ENCODE peak calls at places on chromosomes 6 and 20, in seven cellular contexts. One of them, this sample, is unnamed.

GRCh38 chr20:44068311-44068710 is 118.7 kb downstream of the JPH2 start:
- DNase-seq in CD4-positive, CD25-positive, alpha-beta regulatory T cell: no peak
- DNase-seq in RPMI7951: no peak
- DNase-seq in stimulated activated CD8-positive, alpha-beta memory T cell treated with anti-CD3 and anti-CD28 coated beads, Interleukin-7, amount 100 ng/mL, for 1 hour: no peak
- DNase-seq in iPS-NIHi11: peak; percentile 52
- DNase-seq in astrocyte of the hippocampus: no peak
- DNase-seq in SIG-M5: no peak
- DNase-seq in this sample: no peak

GRCh38 chr6:34465551-34466241 is at the start of gene PACSIN1:
- DNase-seq in CD4-positive, CD25-positive, alpha-beta regulatory T cell: no peak
- DNase-seq in RPMI7951: no peak
- DNase-seq in stimulated activated CD8-positive, alpha-beta memory T cell treated with anti-CD3 and anti-CD28 coated beads, Interleukin-7, amount 100 ng/mL, for 1 hour: no peak
- DNase-seq in iPS-NIHi11: peak; percentile 90
- DNase-seq in astrocyte of the hippocampus: peak; percentile 32
- DNase-seq in SIG-M5: no peak
- DNase-seq in this sample: no peak

GRCh38 chr20:19973920-19974620 is 43.1 kb upstream of the NAA20 start:
- DNase-seq in CD4-positive, CD25-positive, alpha-beta regulatory T cell: no peak
- DNase-seq in RPMI7951: peak; percentile 93
- DNase-seq in stimulated activated CD8-positive, alpha-beta memory T cell treated with anti-CD3 and anti-CD28 coated beads, Interleukin-7, amount 100 ng/mL, for 1 hour: no peak
- DNase-seq in iPS-NIHi11: no peak
- DNase-seq in astrocyte of the hippocampus: peak; percentile 63
- DNase-seq in SIG-M5: no peak
- DNase-seq in this sample: no peak

GRCh38 chr6:2947424-2947823 is 23.9 kb downstream of the SERPINB6 start:
- DNase-seq in CD4-positive, CD25-positive, alpha-beta regulatory T cell: no peak
- DNase-seq in RPMI7951: no peak
- DNase-seq in stimulated activated CD8-positive, alpha-beta memory T cell treated with anti-CD3 and anti-CD28 coated beads, Interleukin-7, amount 100 ng/mL, for 1 hour: no peak
- DNase-seq in iPS-NIHi11: no peak
- DNase-seq in astrocyte of the hippocampus: no peak
- DNase-seq in SIG-M5: no peak
- DNase-seq in this sample: no peak

GRCh38 chr20:38121741-38122140 is 43.3 kb downstream of the TGM2 start:
- DNase-seq in CD4-positive, CD25-positive, alpha-beta regulatory T cell: no peak
- DNase-seq in RPMI7951: no peak
- DNase-seq in stimulated activated CD8-positive, alpha-beta memory T cell treated with anti-CD3 and anti-CD28 coated beads, Interleukin-7, amount 100 ng/mL, for 1 hour: no peak
- DNase-seq in iPS-NIHi11: no peak
- DNase-seq in astrocyte of the hippocampus: no peak
- DNase-seq in SIG-M5: no peak
- DNase-seq in this sample: no peak

GRCh38 chr20:36177716-36178115 is 23.2 kb downstream of the EPB41L1 start:
- DNase-seq in CD4-positive, CD25-positive, alpha-beta regulatory T cell: no peak
- DNase-seq in RPMI7951: no peak
- DNase-seq in stimulated activated CD8-positive, alpha-beta memory T cell treated with anti-CD3 and anti-CD28 coated beads, Interleukin-7, amount 100 ng/mL, for 1 hour: no peak
- DNase-seq in iPS-NIHi11: no peak
- DNase-seq in astrocyte of the hippocampus: no peak
- DNase-seq in SIG-M5: no peak
- DNase-seq in this sample: no peak

GRCh38 chr6:93086351-93086750 is 333.0 kb downstream of the EPHA7 start:
- DNase-seq in CD4-positive, CD25-positive, alpha-beta regulatory T cell: no peak
- DNase-seq in RPMI7951: no peak
- DNase-seq in stimulated activated CD8-positive, alpha-beta memory T cell treated with anti-CD3 and anti-CD28 coated beads, Interleukin-7, amount 100 ng/mL, for 1 hour: no peak
- DNase-seq in iPS-NIHi11: no peak
- DNase-seq in astrocyte of the hippocampus: no peak
- DNase-seq in SIG-M5: no peak
- DNase-seq in this sample: no peak

GRCh38 chr20:62893700-62894099 is 32.1 kb upstream of the TCFL5 start:
- DNase-seq in CD4-positive, CD25-positive, alpha-beta regulatory T cell: no peak
- DNase-seq in RPMI7951: no peak
- DNase-seq in stimulated activated CD8-positive, alpha-beta memory T cell treated with anti-CD3 and anti-CD28 coated beads, Interleukin-7, amount 100 ng/mL, for 1 hour: no peak
- DNase-seq in iPS-NIHi11: peak; percentile 55
- DNase-seq in astrocyte of the hippocampus: no peak
- DNase-seq in SIG-M5: no peak
- DNase-seq in this sample: no peak

GRCh38 chr20:48718914-48719578 is 108.8 kb downstream of the PREX1 start:
- DNase-seq in CD4-positive, CD25-positive, alpha-beta regulatory T cell: peak; percentile 21
- DNase-seq in RPMI7951: no peak
- DNase-seq in stimulated activated CD8-positive, alpha-beta memory T cell treated with anti-CD3 and anti-CD28 coated beads, Interleukin-7, amount 100 ng/mL, for 1 hour: no peak
- DNase-seq in iPS-NIHi11: no peak
- DNase-seq in astrocyte of the hippocampus: no peak
- DNase-seq in SIG-M5: no peak
- DNase-seq in this sample: peak; percentile 35

GRCh38 chr20:25149986-25150385 is 45.5 kb upstream of the ENTPD6 start:
- DNase-seq in CD4-positive, CD25-positive, alpha-beta regulatory T cell: no peak
- DNase-seq in RPMI7951: no peak
- DNase-seq in stimulated activated CD8-positive, alpha-beta memory T cell treated with anti-CD3 and anti-CD28 coated beads, Interleukin-7, amount 100 ng/mL, for 1 hour: no peak
- DNase-seq in iPS-NIHi11: no peak
- DNase-seq in astrocyte of the hippocampus: peak; percentile 67
- DNase-seq in SIG-M5: no peak
- DNase-seq in this sample: no peak

GRCh38 chr6:4856779-4857178 is 80.6 kb downstream of the CDYL start:
- DNase-seq in CD4-positive, CD25-positive, alpha-beta regulatory T cell: no peak
- DNase-seq in RPMI7951: no peak
- DNase-seq in stimulated activated CD8-positive, alpha-beta memory T cell treated with anti-CD3 and anti-CD28 coated beads, Interleukin-7, amount 100 ng/mL, for 1 hour: no peak
- DNase-seq in iPS-NIHi11: no peak
- DNase-seq in astrocyte of the hippocampus: no peak
- DNase-seq in SIG-M5: no peak
- DNase-seq in this sample: no peak

GRCh38 chr20:33373735-33374605 is 27.3 kb downstream of the CDK5RAP1 start:
- DNase-seq in CD4-positive, CD25-positive, alpha-beta regulatory T cell: no peak
- DNase-seq in RPMI7951: peak; percentile 54
- DNase-seq in stimulated activated CD8-positive, alpha-beta memory T cell treated with anti-CD3 and anti-CD28 coated beads, Interleukin-7, amount 100 ng/mL, for 1 hour: no peak
- DNase-seq in iPS-NIHi11: no peak
- DNase-seq in astrocyte of the hippocampus: peak; percentile 67
- DNase-seq in SIG-M5: no peak
- DNase-seq in this sample: no peak

GRCh38 chr20:53947501-53948195 is 122.7 kb downstream of the BCAS1 start:
- DNase-seq in CD4-positive, CD25-positive, alpha-beta regulatory T cell: no peak
- DNase-seq in RPMI7951: no peak
- DNase-seq in stimulated activated CD8-positive, alpha-beta memory T cell treated with anti-CD3 and anti-CD28 coated beads, Interleukin-7, amount 100 ng/mL, for 1 hour: no peak
- DNase-seq in iPS-NIHi11: no peak
- DNase-seq in astrocyte of the hippocampus: no peak
- DNase-seq in SIG-M5: no peak
- DNase-seq in this sample: no peak

GRCh38 chr6:168134399-168135201 is 55.6 kb upstream of the FRMD1 start:
- DNase-seq in CD4-positive, CD25-positive, alpha-beta regulatory T cell: no peak
- DNase-seq in RPMI7951: no peak
- DNase-seq in stimulated activated CD8-positive, alpha-beta memory T cell treated with anti-CD3 and anti-CD28 coated beads, Interleukin-7, amount 100 ng/mL, for 1 hour: no peak
- DNase-seq in iPS-NIHi11: peak; percentile 3
- DNase-seq in astrocyte of the hippocampus: no peak
- DNase-seq in SIG-M5: no peak
- DNase-seq in this sample: no peak

GRCh38 chr6:27495386-27496135 is 22.7 kb upstream of the ZNF184 start:
- DNase-seq in CD4-positive, CD25-positive, alpha-beta regulatory T cell: no peak
- DNase-seq in RPMI7951: peak; percentile 75
- DNase-seq in stimulated activated CD8-positive, alpha-beta memory T cell treated with anti-CD3 and anti-CD28 coated beads, Interleukin-7, amount 100 ng/mL, for 1 hour: no peak
- DNase-seq in iPS-NIHi11: peak; percentile 52
- DNase-seq in astrocyte of the hippocampus: peak; percentile 82
- DNase-seq in SIG-M5: no peak
- DNase-seq in this sample: no peak

GRCh38 chr20:1934578-1935573 is 39.7 kb downstream of the SIRPA start:
- DNase-seq in CD4-positive, CD25-positive, alpha-beta regulatory T cell: no peak
- DNase-seq in RPMI7951: peak; percentile 94
- DNase-seq in stimulated activated CD8-positive, alpha-beta memory T cell treated with anti-CD3 and anti-CD28 coated beads, Interleukin-7, amount 100 ng/mL, for 1 hour: no peak
- DNase-seq in iPS-NIHi11: no peak
- DNase-seq in astrocyte of the hippocampus: peak; percentile 15
- DNase-seq in SIG-M5: no peak
- DNase-seq in this sample: no peak

GRCh38 chr6:21873562-21873961 is 280.0 kb downstream of the SOX4 start:
- DNase-seq in CD4-positive, CD25-positive, alpha-beta regulatory T cell: no peak
- DNase-seq in RPMI7951: peak; percentile 92
- DNase-seq in stimulated activated CD8-positive, alpha-beta memory T cell treated with anti-CD3 and anti-CD28 coated beads, Interleukin-7, amount 100 ng/mL, for 1 hour: no peak
- DNase-seq in iPS-NIHi11: no peak
- DNase-seq in astrocyte of the hippocampus: peak; percentile 89
- DNase-seq in SIG-M5: no peak
- DNase-seq in this sample: no peak

GRCh38 chr6:35948725-35949124 is 27.8 kb upstream of the SRPK1 start:
- DNase-seq in CD4-positive, CD25-positive, alpha-beta regulatory T cell: no peak
- DNase-seq in RPMI7951: peak; percentile 23
- DNase-seq in stimulated activated CD8-positive, alpha-beta memory T cell treated with anti-CD3 and anti-CD28 coated beads, Interleukin-7, amount 100 ng/mL, for 1 hour: no peak
- DNase-seq in iPS-NIHi11: peak; percentile 49
- DNase-seq in astrocyte of the hippocampus: no peak
- DNase-seq in SIG-M5: no peak
- DNase-seq in this sample: no peak

This sample was measured in central memory CD8-positive, alpha-beta T cell.